ENCODE peak calls at places on chromosome 7, in nine cellular contexts. E, U, S, J, I, D, V, A and B are unnamed samples.

GRCh38 chr7:139730746-139731612 is 46.8 kb downstream of the HIPK2 start:
- DNase-seq in E (peak), U (no peak), S (peak), J (peak), I (peak), D (peak), V (peak), A (peak), B (no peak)

GRCh38 chr7:1400351-1400750 is 58.9 kb downstream of the MICALL2 start:
- DNase-seq in E (no peak), U (no peak), S (no peak), J (no peak), I (no peak), D (no peak), V (no peak), A (no peak), B (no peak)

GRCh38 chr7:90320014-90320413 is 1.1 kb downstream of the FAM237B start:
- DNase-seq in E (no peak), U (no peak), S (no peak), J (no peak), I (no peak), D (no peak), V (no peak), A (no peak), B (no peak)

GRCh38 chr7:92133133-92133736 is 1.0 kb downstream of the CYP51A1 start:
- DNase-seq in E (no peak), U (no peak), S (peak), J (no peak), I (no peak), D (no peak), V (no peak), A (no peak), B (no peak)

GRCh38 chr7:128104109-128104742 is 73.0 kb upstream of the LRRC4 start:
- DNase-seq in E (no peak), U (peak), S (peak), J (no peak), I (no peak), D (peak), V (no peak), A (peak), B (no peak)

GRCh38 chr7:38796636-38797501 is 112.1 kb downstream of the VPS41 start:
- DNase-seq in E (peak), U (peak), S (peak), J (peak), I (peak), D (no peak), V (peak), A (peak), B (peak)

GRCh38 chr7:67738-68395 is 124.5 kb upstream of the FAM20C start:
- DNase-seq in E (peak), U (no peak), S (no peak), J (no peak), I (no peak), D (no peak), V (no peak), A (no peak), B (no peak)

GRCh38 chr7:96188623-96188991 is 133.3 kb downstream of the SLC25A13 start:
- DNase-seq in E (no peak), U (no peak), S (no peak), J (no peak), I (no peak), D (no peak), V (no peak), A (peak), B (no peak)

GRCh38 chr7:155490697-155491628 is 33.0 kb downstream of the EN2 start:
- DNase-seq in E (no peak), U (no peak), S (peak), J (peak), I (no peak), D (peak), V (no peak), A (no peak), B (no peak)

GRCh38 chr7:45001138-45001694 is 1.2 kb downstream of the CCM2 start:
- DNase-seq in E (no peak), U (no peak), S (no peak), J (peak), I (no peak), D (no peak), V (no peak), A (no peak), B (no peak)

GRCh38 chr7:155579565-155579964 is 33.2 kb upstream of the CNPY1 start:
- DNase-seq in E (no peak), U (no peak), S (no peak), J (no peak), I (no peak), D (peak), V (no peak), A (no peak), B (no peak)

GRCh38 chr7:6074612-6075380 is 43.6 kb downstream of the ANKRD61 start:
- DNase-seq in E (no peak), U (no peak), S (peak), J (no peak), I (no peak), D (no peak), V (no peak), A (no peak), B (no peak)

GRCh38 chr7:572668-573495 is 53.2 kb upstream of the PDGFA start:
- DNase-seq in E (no peak), U (no peak), S (no peak), J (no peak), I (no peak), D (no peak), V (no peak), A (no peak), B (no peak)

GRCh38 chr7:8637322-8637721 is 203.9 kb downstream of the NXPH1 start:
- DNase-seq in E (no peak), U (no peak), S (no peak), J (no peak), I (no peak), D (no peak), V (no peak), A (no peak), B (no peak)

GRCh38 chr7:106086062-106086461 is 26.1 kb downstream of the SYPL1 start:
- DNase-seq in E (no peak), U (no peak), S (no peak), J (no peak), I (no peak), D (no peak), V (no peak), A (no peak), B (no peak)

GRCh38 chr7:75711634-75712494 is 26.9 kb downstream of the HIP1 start:
- DNase-seq in E (peak), U (no peak), S (peak), J (no peak), I (peak), D (no peak), V (no peak), A (peak), B (no peak)

GRCh38 chr7:122457969-122458368 is 153.4 kb upstream of the FEZF1 start:
- DNase-seq in E (no peak), U (no peak), S (no peak), J (no peak), I (no peak), D (no peak), V (no peak), A (no peak), B (no peak)

GRCh38 chr7:36416251-36416650 is 26.6 kb downstream of the ANLN start:
- DNase-seq in E (no peak), U (no peak), S (no peak), J (no peak), I (no peak), D (no peak), V (no peak), A (no peak), B (no peak)

GRCh38 chr7:70631732-70632131 is 500.2 kb upstream of the GALNT17 start:
- DNase-seq in E (no peak), U (no peak), S (no peak), J (no peak), I (no peak), D (no peak), V (no peak), A (no peak), B (no peak)

GRCh38 chr7:66522518-66522917 is 106.2 kb upstream of the KCTD7 start:
- DNase-seq in E (no peak), U (no peak), S (peak), J (no peak), I (no peak), D (no peak), V (no peak), A (no peak), B (no peak)
- TF ChIP-seq CTCF in E (peak), U (peak), S (peak), J (no peak), I (no peak), D (peak), V (no peak), A (peak), B (no peak)

GRCh38 chr7:84196007-84196551 is 1.5 kb upstream of the SEMA3A start:
- DNase-seq in E (peak), U (no peak), S (peak), J (no peak), I (no peak), D (no peak), V (no peak), A (no peak), B (no peak)
- H3K4me3 ChIP-seq in E (peak), U (no peak), S (peak), J (peak), I (peak), D (peak), V (peak), A (peak), B (peak)

DNA sequence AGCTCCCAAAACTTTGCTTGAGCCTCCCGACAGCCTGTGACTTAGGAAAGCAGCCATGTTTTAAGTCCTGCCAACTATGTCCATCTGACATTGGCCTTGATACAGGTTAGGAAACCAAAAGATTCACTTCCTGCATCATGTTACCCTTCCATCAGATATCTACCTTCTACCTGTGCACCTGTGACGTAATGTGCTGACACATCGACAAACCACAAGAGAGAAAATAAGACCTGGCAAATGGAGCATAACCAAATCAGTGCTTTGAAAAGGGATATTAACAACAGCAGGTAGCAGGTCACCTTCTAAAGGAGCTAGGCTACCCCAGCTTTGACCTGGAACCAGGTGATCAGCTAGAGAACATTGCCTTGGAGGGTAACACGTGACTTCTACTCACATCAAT is 14.8 kb upstream of the PRR15 start:
- DNase-seq in E (no peak), U (no peak), S (no peak), J (no peak), I (no peak), D (no peak), V (no peak), A (no peak), B (no peak)
- TF ChIP-seq CTCF in E (no peak), U (no peak), S (no peak), J (no peak), I (no peak), D (no peak), V (no peak), A (no peak), B (no peak)

GRCh38 chr7:104998040-104998752 is 15.8 kb upstream of the KMT2E start:
- DNase-seq in E (no peak), U (no peak), S (no peak), J (no peak), I (no peak), D (no peak), V (no peak), A (no peak), B (no peak)

GRCh38 chr7:105003275-105003674 is 10.7 kb upstream of the KMT2E start:
- DNase-seq in E (peak), U (no peak), S (peak), J (peak), I (peak), D (no peak), V (no peak), A (peak), B (peak)

GRCh38 chr7:105000190-105000589 is 13.8 kb upstream of the KMT2E start:
- DNase-seq in E (no peak), U (no peak), S (no peak), J (no peak), I (no peak), D (no peak), V (no peak), A (no peak), B (no peak)

GRCh38 chr7:105001652-105002184 is 12.3 kb upstream of the KMT2E start:
- DNase-seq in E (no peak), U (no peak), S (no peak), J (no peak), I (no peak), D (no peak), V (no peak), A (no peak), B (no peak)

DNA sequence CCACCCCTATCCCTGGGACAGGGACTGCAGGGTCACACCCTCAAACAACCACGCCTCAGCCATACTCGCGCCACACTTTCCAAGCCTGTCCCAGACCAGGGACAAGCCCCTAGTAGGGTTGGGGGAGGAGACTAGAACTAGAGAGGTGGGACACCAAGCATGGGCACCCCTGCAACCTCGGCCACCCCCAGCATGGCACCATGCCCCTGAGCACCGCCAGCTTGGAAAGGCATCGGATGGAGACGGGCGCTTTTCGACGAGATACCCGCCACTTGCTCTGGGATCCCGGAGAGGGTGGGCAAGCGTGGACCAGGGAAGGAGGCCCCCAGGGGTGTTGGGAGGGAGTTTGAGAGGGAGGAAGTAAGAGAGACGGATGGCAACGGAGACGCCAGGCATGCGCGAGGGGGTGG is 13.1 kb upstream of the KMT2E start:
- DNase-seq in E (no peak), U (no peak), S (no peak), J (no peak), I (no peak), D (no peak), V (no peak), A (no peak), B (no peak)
- H3K4me3 ChIP-seq in E (no peak), U (no peak), S (no peak), J (no peak), I (no peak), D (no peak), V (no peak), A (no peak), B (no peak)

GRCh38 chr7:18445483-18445882 is 50.1 kb upstream of the HDAC9 start:
- DNase-seq in E (no peak), U (peak), S (no peak), J (no peak), I (no peak), D (no peak), V (no peak), A (no peak), B (no peak)

GRCh38 chr7:18440934-18441333 is 54.6 kb upstream of the HDAC9 start:
- DNase-seq in E (no peak), U (no peak), S (no peak), J (no peak), I (no peak), D (no peak), V (no peak), A (no peak), B (no peak)

GRCh38 chr7:18445916-18446520 is 49.5 kb upstream of the HDAC9 start:
- DNase-seq in E (no peak), U (no peak), S (no peak), J (no peak), I (no peak), D (no peak), V (no peak), A (no peak), B (no peak)

GRCh38 chr7:18450021-18450420 is 45.5 kb upstream of the HDAC9 start:
- DNase-seq in E (no peak), U (no peak), S (no peak), J (no peak), I (no peak), D (no peak), V (no peak), A (no peak), B (no peak)

DNA sequence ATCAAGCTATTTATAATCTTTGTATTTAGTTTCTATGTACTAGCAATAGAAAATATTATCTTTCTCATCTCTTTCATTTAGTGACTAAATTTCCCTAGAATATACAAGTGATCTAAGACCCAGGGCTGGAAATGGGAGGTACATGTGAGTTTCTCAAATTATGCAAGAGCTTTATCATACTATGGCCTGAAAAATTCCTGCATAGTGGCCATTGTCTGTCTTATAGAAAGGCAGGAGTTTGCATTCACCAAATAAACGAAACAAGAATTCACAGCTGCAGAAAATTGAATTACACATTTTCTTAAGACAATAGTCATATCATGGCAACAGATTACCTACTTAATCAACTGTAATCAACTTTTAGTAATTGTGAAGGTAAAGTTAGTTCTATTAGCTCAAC is 50.7 kb upstream of the HDAC9 start:
- DNase-seq in E (no peak), U (no peak), S (no peak), J (no peak), I (no peak), D (no peak), V (no peak), A (no peak), B (no peak)
- TF ChIP-seq CTCF in E (no peak), U (no peak), S (no peak), J (no peak), I (no peak), D (no peak), V (no peak), A (no peak), B (no peak)